ENCODE peak calls at places on chromosomes 2 and 18, in ten cellular contexts. L, N, A, D, E, S, U, B, J and Y are unnamed samples.

GRCh38 chr2:169732583-169733358 is 861 bp upstream of the KLHL23 start:
- DNase-seq in B (no peak), S (no peak), U (peak), E (peak), N (no peak), L (peak), J (no peak), A (no peak), D (no peak), Y (no peak)

GRCh38 chr2:236711440-236711839 is 141.8 kb downstream of the ACKR3 start:
- DNase-seq in B (no peak), U (peak), J (no peak), D (peak), N (no peak), L (no peak), S (no peak), A (no peak), E (no peak), Y (peak)

GRCh38 chr2:191246820-191247380 is 1.7 kb downstream of the MYO1B start:
- DNase-seq in S (no peak), A (no peak), N (no peak), J (no peak), L (no peak), U (no peak), B (no peak), D (no peak), E (no peak), Y (peak)

GRCh38 chr18:74898965-74899364 is 301.3 kb downstream of the ZNF407 start:
- DNase-seq in N (no peak), U (no peak), E (no peak), D (peak), J (no peak), S (peak), L (peak), B (no peak), A (peak), Y (peak)

GRCh38 chr2:157440404-157441071 is 3.4 kb downstream of the CYTIP start:
- DNase-seq in N (no peak), B (no peak), L (no peak), A (no peak), U (peak), D (no peak), S (no peak), J (no peak), E (no peak), Y (no peak)

GRCh38 chr2:104318001-104318555 is 535.8 kb upstream of the POU3F3 start:
- DNase-seq in J (no peak), L (no peak), A (no peak), S (no peak), B (no peak), D (no peak), U (no peak), E (no peak), N (no peak), Y (no peak)

GRCh38 chr2:132772344-132772743 is 102.3 kb upstream of the LYPD1 start:
- DNase-seq in E (no peak), U (no peak), B (no peak), N (no peak), D (no peak), L (no peak), J (no peak), S (no peak), A (no peak), Y (no peak)

GRCh38 chr2:222594679-222595078 is 61.2 kb downstream of the FARSB start:
- DNase-seq in E (no peak), B (no peak), S (no peak), D (peak), L (no peak), J (no peak), U (no peak), A (peak), N (no peak), Y (peak)

GRCh38 chr2:174662459-174662858 is 64.9 kb upstream of the WIPF1 start:
- DNase-seq in A (no peak), B (no peak), N (no peak), S (no peak), J (no peak), L (no peak), D (peak), E (no peak), U (no peak), Y (peak)

GRCh38 chr2:118498943-118499342 is 348.5 kb downstream of the EN1 start:
- DNase-seq in S (no peak), A (no peak), D (no peak), L (no peak), N (no peak), E (no peak), B (no peak), J (no peak), U (no peak), Y (no peak)

GRCh38 chr2:237859533-237860272 is at the start of gene RAMP1:
- DNase-seq in A (no peak), B (no peak), S (no peak), J (no peak), N (no peak), D (no peak), U (peak), E (no peak), L (no peak), Y (peak)

GRCh38 chr2:17754773-17755425 is 961 bp downstream of the GEN1 start:
- DNase-seq in L (no peak), D (peak), J (no peak), N (no peak), S (no peak), A (no peak), E (no peak), B (no peak), U (no peak), Y (peak)

GRCh38 chr2:219713110-219713509 is 85.7 kb downstream of the SLC4A3 start:
- DNase-seq in J (no peak), D (peak), L (no peak), S (no peak), A (no peak), U (no peak), N (no peak), E (no peak), B (peak), Y (peak)

GRCh38 chr2:174730530-174731018 is 33.7 kb downstream of the CHRNA1 start:
- DNase-seq in L (peak), B (no peak), E (no peak), D (no peak), J (no peak), N (no peak), A (no peak), S (no peak), U (no peak), Y (no peak)

GRCh38 chr18:75422341-75422910 is 5.1 kb downstream of the SMIM21 start:
- DNase-seq in N (no peak), J (no peak), A (no peak), D (peak), E (no peak), B (no peak), U (no peak), L (no peak), S (no peak), Y (no peak)

GRCh38 chr18:46174317-46175039 is 70.3 kb downstream of the HAUS1 start:
- DNase-seq in A (no peak), U (peak), E (peak), N (no peak), S (no peak), B (peak), L (peak), D (peak), J (no peak), Y (peak)

GRCh38 chr2:148814853-148815419 is 60.1 kb upstream of the KIF5C start:
- DNase-seq in E (no peak), J (no peak), A (no peak), D (peak), U (no peak), B (no peak), S (no peak), N (no peak), L (no peak), Y (peak)

GRCh38 chr2:11121099-11121822 is 34.0 kb upstream of the SLC66A3 start:
- DNase-seq in U (no peak), L (no peak), N (no peak), S (no peak), A (no peak), D (peak), J (no peak), E (no peak), B (no peak), Y (peak)

GRCh38 chr18:51668101-51668500 is 470.6 kb upstream of the MEX3C start:
- DNase-seq in B (peak), A (no peak), L (peak), S (peak), N (peak), D (peak), E (peak), U (peak), J (peak), Y (no peak)

GRCh38 chr2:149169653-149170052 is 131.2 kb downstream of the LYPD6B start:
- DNase-seq in L (no peak), B (no peak), D (no peak), E (no peak), J (no peak), U (no peak), S (no peak), A (no peak), N (no peak), Y (peak)

GRCh38 chr2:84290537-84290936 is 168.5 kb downstream of the SUCLG1 start:
- DNase-seq in L (no peak), S (no peak), N (no peak), U (no peak), E (no peak), A (no peak), J (no peak), D (no peak), B (no peak), Y (no peak)

GRCh38 chr2:112032615-112033457 is 22.2 kb upstream of the TMEM87B start:
- DNase-seq in A (no peak), D (peak), E (no peak), N (peak), L (no peak), U (no peak), S (no peak), J (no peak), B (no peak), Y (peak)

GRCh38 chr2:98704499-98705332 is 26.2 kb downstream of the MGAT4A start:
- DNase-seq in B (no peak), U (no peak), S (no peak), A (no peak), N (no peak), L (no peak), E (no peak), J (no peak), D (no peak), Y (no peak)

GRCh38 chr2:236745420-236746210 is 176.0 kb downstream of the ACKR3 start:
- DNase-seq in B (no peak), D (peak), S (peak), J (no peak), L (no peak), E (no peak), A (peak), N (no peak), U (no peak), Y (peak)

GRCh38 chr2:57941826-57942225 is 104.8 kb upstream of the VRK2 start:
- DNase-seq in D (no peak), A (no peak), B (no peak), U (no peak), N (no peak), L (no peak), E (no peak), S (no peak), J (no peak), Y (no peak)

GRCh38 chr2:158893057-158893456 is 75.4 kb upstream of the TANC1 start:
- DNase-seq in E (no peak), U (no peak), D (peak), L (no peak), B (no peak), A (no peak), J (no peak), N (no peak), S (no peak), Y (peak)

GRCh38 chr2:133026536-133027177 is 356.7 kb upstream of the LYPD1 start:
- DNase-seq in E (no peak), U (no peak), S (no peak), J (no peak), L (no peak), N (no peak), A (no peak), D (peak), B (no peak), Y (no peak)

GRCh38 chr2:136248242-136248641 is 130.3 kb upstream of the CXCR4 start:
- DNase-seq in E (no peak), U (no peak), D (peak), S (no peak), B (peak), N (no peak), L (peak), A (peak), J (no peak), Y (no peak)

GRCh38 chr18:32724071-32724696 is 48.6 kb downstream of the KLHL14 start:
- DNase-seq in A (no peak), L (no peak), U (no peak), N (no peak), B (peak), J (no peak), E (no peak), S (no peak), D (no peak), Y (no peak)